ENCODE peak calls at places on chromosome 9, in four cellular contexts. Q, E, K and R are unnamed samples.
A peak's percentile ranks its signal among the peaks of the same experiment; 100 is the strongest.

GRCh38 chr9:126989847-126990821 is 75.6 kb downstream of the RALGPS1 start:
- DNase-seq in Q (no peak), E (no peak), K (no peak), R (no peak)

GRCh38 chr9:92986175-92987110 is 39.1 kb downstream of the FGD3 start:
- DNase-seq in Q (no peak), E (no peak), K (no peak), R (no peak)

GRCh38 chr9:32350682-32351081 is 33.8 kb upstream of the ACO1 start:
- DNase-seq in Q (peak; percentile 5), E (no peak), K (no peak), R (peak; percentile 17)

GRCh38 chr9:70256123-70256551 is 2.6 kb upstream of the SMC5 start:
- DNase-seq in Q (no peak), E (peak; percentile 20), K (no peak), R (peak; percentile 89)

GRCh38 chr9:122402403-122403268 is 31.8 kb downstream of the PTGS1 start:
- DNase-seq in Q (peak; percentile 87), E (peak; percentile 55), K (no peak), R (peak; percentile 99)

GRCh38 chr9:99377790-99378775 is 156.0 kb downstream of the SEC61B start:
- DNase-seq in Q (no peak), E (no peak), K (no peak), R (peak; percentile 71)

GRCh38 chr9:107693620-107694326 is 204.2 kb upstream of the KLF4 start:
- DNase-seq in Q (no peak), E (no peak), K (no peak), R (peak; percentile 64)

GRCh38 chr9:35832814-35833213 is 3.8 kb downstream of the TMEM8B start:
- DNase-seq in Q (no peak), E (no peak), K (no peak), R (no peak)

GRCh38 chr9:77523891-77524290 is 124.2 kb downstream of the GNA14 start:
- DNase-seq in Q (no peak), E (no peak), K (no peak), R (no peak)

GRCh38 chr9:123299558-123300126 is 31.3 kb upstream of the STRBP start:
- DNase-seq in Q (no peak), E (peak; percentile 37), K (no peak), R (no peak)

GRCh38 chr9:124778575-124779367 is 1.8 kb downstream of the OLFML2A start:
- DNase-seq in Q (no peak), E (no peak), K (no peak), R (no peak)

GRCh38 chr9:89223398-89223977 is 44.9 kb upstream of the SHC3 start:
- DNase-seq in Q (no peak), E (no peak), K (no peak), R (no peak)

GRCh38 chr9:17906204-17906840 is 327.5 kb downstream of the SH3GL2 start:
- DNase-seq in Q (no peak), E (no peak), K (no peak), R (no peak)

GRCh38 chr9:117665601-117666377 is 38.4 kb upstream of the TLR4 start:
- DNase-seq in Q (no peak), E (no peak), K (no peak), R (no peak)

GRCh38 chr9:83385317-83385716 is 152.9 kb downstream of the FRMD3 start:
- DNase-seq in Q (no peak), E (no peak), K (no peak), R (no peak)

GRCh38 chr9:106753155-106753671 is 109.8 kb upstream of the ZNF462 start:
- DNase-seq in Q (no peak), E (no peak), K (peak; percentile 97), R (peak; percentile 7)

GRCh38 chr9:4662108-4662988 is at the start of gene PLPP6:
- DNase-seq in Q (peak; percentile 89), E (peak; percentile 76), K (peak; percentile 52), R (peak; percentile 75)
- TF ChIP-seq ELK1 in Q (no peak), E (no peak), K (peak; percentile 77), R (no peak)

DNA sequence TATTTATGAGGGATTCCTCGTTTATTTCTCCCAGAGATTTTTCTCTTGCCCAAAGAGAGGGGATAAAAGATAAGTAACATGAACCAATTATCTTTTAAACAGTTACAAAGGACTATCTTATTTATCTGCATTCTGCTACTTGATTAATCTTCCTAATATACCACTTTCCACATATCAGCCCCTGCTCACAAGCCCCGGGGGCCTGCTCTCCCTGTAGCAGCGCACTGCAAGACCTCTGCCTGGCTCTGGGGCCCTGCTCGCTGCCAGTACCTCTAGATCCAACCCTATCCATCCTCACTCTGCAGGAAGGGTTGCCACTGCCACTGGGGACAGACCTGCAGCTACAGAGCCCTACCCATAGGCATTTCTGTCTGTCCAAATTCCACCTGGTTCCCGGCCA is 75.3 kb downstream of the MED27 start:
- DNase-seq in Q (no peak), E (no peak), K (no peak), R (no peak)
- H3K4me1 ChIP-seq in Q (peaks cover 50% of the 10 kb centered on the region), E (peaks cover 3% of the 10 kb centered on the region), K (peaks cover 44% of the 10 kb centered on the region), R (peaks cover 14% of the 10 kb centered on the region)

DNA sequence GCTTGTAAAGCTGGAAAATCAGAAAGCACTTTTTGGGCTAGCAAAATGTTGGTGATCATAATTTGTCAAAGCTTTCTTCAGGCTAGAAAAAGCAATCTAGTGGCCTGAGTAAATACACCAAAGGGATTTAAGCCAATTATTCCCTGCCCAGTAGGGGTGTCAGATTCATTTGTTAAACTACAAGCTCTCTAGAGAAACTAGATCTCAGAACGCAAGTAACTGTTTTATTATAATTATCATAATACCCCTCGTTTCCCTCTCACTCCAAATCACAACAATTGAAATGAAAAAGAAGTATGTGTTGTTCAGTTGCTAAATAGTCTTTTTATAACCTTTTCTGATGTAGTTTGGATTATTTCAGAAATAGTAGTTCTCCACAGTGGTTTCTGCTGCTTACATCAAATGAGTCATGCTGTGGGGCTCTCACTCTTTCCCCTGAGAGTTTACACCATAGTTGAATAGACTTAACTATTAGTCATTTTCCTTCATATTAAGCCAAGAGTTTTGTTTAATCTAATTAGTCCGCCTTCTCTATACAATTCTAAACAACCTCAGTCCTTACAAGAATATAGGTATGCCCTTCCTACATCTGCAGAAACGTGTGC is 918.6 kb upstream of the DMAC1 start:
- DNase-seq in Q (no peak), E (no peak), K (no peak), R (peak; percentile 65)
- TF ChIP-seq ELK1 in Q (no peak), E (no peak), K (no peak), R (no peak)

DNA sequence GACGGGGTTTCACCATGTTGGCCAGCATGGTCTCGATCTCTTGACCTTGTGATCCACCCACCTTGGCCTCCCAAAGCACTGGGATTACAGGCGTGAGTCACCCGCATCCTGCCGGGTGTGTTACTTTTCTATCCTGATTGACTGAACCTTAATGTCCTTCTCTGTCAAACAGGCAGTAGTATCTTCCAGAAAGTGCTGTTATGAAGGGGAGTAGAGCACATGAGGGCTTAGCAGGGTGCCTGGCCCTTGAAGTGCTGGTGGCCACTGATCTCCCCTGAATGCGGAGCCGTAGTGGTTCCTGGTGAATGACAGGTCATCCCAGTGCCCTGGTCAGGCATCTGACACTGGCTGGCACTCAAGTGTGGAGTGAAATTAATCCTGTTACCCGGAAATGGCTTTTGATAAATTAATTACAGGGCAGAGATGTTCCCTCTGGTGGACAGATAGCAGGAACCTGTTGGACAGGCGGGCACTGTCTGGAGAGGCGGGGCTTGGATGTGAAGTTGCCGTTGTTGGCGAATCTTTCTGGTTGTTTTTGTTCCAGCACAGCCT is 28.4 kb downstream of the PRRC2B start:
- DNase-seq in Q (no peak), E (no peak), K (no peak), R (peak; percentile 12)
- H3K4me1 ChIP-seq in Q (peaks cover 66% of the 10 kb centered on the region), E (peaks cover 20% of the 10 kb centered on the region), K (peaks cover 6% of the 10 kb centered on the region), R (peaks cover 47% of the 10 kb centered on the region)

GRCh38 chr9:109319631-109320233 is 1.1 kb downstream of the EPB41L4B start:
- DNase-seq in Q (no peak), E (no peak), K (no peak), R (no peak)

GRCh38 chr9:109320338-109320733 is 523 bp downstream of the EPB41L4B start:
- DNase-seq in Q (no peak), E (peak; percentile 63), K (no peak), R (no peak)

GRCh38 chr9:109323771-109324170 is 2.9 kb upstream of the EPB41L4B start:
- DNase-seq in Q (no peak), E (no peak), K (no peak), R (no peak)

GRCh38 chr9:109320734-109321448 is at the start of gene EPB41L4B:
- DNase-seq in Q (peak; percentile 72), E (peak; percentile 95), K (peak; percentile 19), R (peak; percentile 69)

GRCh38 chr9:109321727-109322126 is 868 bp upstream of the EPB41L4B start:
- DNase-seq in Q (no peak), E (no peak), K (no peak), R (no peak)
- TF ChIP-seq ELK1 in Q (no peak), E (no peak), K (no peak), R (no peak)

GRCh38 chr9:121280715-121281613 is 13.0 kb downstream of the GSN start:
- DNase-seq in Q (no peak), E (no peak), K (no peak), R (no peak)
- H3K4me1 ChIP-seq in Q (peaks cover 60% of the 10 kb centered on the region), E (peaks cover 59% of the 10 kb centered on the region), K (peaks cover 5% of the 10 kb centered on the region), R (peaks cover 50% of the 10 kb centered on the region)

DNA sequence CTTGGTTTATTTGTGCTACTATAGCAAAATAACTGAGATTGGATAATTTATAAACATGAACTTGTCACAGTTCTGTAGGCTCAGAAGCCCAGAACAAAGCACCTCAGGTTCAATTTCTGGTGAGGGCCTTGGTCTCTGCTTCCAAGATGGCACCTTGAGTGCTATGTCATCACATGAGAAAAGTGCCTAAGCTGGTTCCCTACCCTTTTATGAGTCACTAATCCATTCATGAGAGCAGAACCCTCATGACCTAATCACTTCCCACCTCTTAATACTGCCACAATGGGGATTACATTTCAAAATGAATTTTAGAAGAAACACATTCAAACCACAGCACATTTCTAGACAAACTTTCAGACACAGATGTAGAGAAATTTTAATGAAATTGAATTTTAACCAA is 98.2 kb upstream of the PRSS3 start:
- DNase-seq in Q (no peak), E (no peak), K (no peak), R (no peak)
- TF ChIP-seq ELK1 in Q (no peak), E (no peak), K (no peak), R (no peak)

GRCh38 chr9:94865599-94866456 is 139.3 kb downstream of the AOPEP start:
- DNase-seq in Q (no peak), E (no peak), K (no peak), R (peak; percentile 84)
- H3K4me1 ChIP-seq in Q (peaks cover 88% of the 10 kb centered on the region), E (peaks cover 6% of the 10 kb centered on the region), K (peaks cover 16% of the 10 kb centered on the region), R (peaks cover 29% of the 10 kb centered on the region)

DNA sequence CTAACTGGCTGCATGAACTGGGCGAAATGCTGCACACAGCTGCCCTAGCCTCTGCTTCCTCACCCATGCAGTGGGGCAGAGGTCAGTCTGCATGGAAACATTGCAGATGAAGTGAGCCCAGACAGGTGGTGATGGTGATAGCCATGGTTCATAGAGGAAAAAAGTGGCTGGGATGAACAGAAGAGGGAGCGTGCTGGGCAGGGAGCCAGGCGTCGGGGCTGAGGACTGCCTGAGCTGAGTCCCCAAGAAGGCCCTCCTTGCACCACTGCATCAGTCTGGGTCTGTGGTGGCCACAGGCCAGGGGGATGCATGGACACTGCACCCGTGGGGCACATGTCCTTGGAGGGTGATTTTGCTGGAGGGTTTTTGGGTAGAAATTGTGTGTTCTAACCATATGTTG is 80.5 kb downstream of the AMBP start:
- DNase-seq in Q (no peak), E (no peak), K (no peak), R (no peak)
- TF ChIP-seq ELK1 in Q (no peak), E (no peak), K (no peak), R (no peak)